ENCODE peak calls at places on chromosomes 3 and 15, in four cellular contexts. Y is kidney epithelial cell, G is fibroblast of lung, I is GM12865. W is an unnamed sample.

GRCh38 chr3:127857270-127857801 is 35.0 kb upstream of the MGLL start:
- DNase-seq in Y (no peak), G (peak), I (peak), W (no peak)

GRCh38 chr3:126412841-126413692 is 18.4 kb downstream of the CFAP100 start:
- DNase-seq in G (no peak), Y (no peak), I (no peak), W (no peak)

GRCh38 chr3:14532691-14533456 is 7.3 kb downstream of the GRIP2 start:
- DNase-seq in G (no peak), Y (no peak), I (no peak), W (no peak)

GRCh38 chr15:36432162-36432561 is 147.3 kb upstream of the CDIN1 start:
- DNase-seq in I (no peak), Y (peak), G (peak), W (no peak)

GRCh38 chr3:113264741-113265140 is 53.4 kb downstream of the BOC start:
- DNase-seq in Y (no peak), G (no peak), I (no peak), W (no peak)

GRCh38 chr15:52097176-52097575 is 15.4 kb downstream of the BCL2L10 start:
- DNase-seq in Y (no peak), G (no peak), I (no peak), W (no peak)

GRCh38 chr15:59691194-59691805 is 2.2 kb upstream of the BNIP2 start:
- DNase-seq in Y (no peak), I (peak), G (peak), W (peak)

GRCh38 chr15:73442968-73443367 is at the start of gene REC114:
- DNase-seq in I (no peak), Y (no peak), G (no peak), W (no peak)

GRCh38 chr15:78944202-78944625 is 632 bp downstream of the CTSH start:
- DNase-seq in I (peak), G (no peak), Y (no peak), W (no peak)

GRCh38 chr3:40302784-40303183 is 6.7 kb upstream of the EIF1B start:
- DNase-seq in I (no peak), G (no peak), Y (no peak), W (no peak)

GRCh38 chr3:197186887-197187588 is 111.4 kb downstream of the DLG1 start:
- DNase-seq in Y (no peak), G (peak), I (peak), W (peak)

GRCh38 chr15:71228403-71228802 is 113.1 kb downstream of the THSD4 start:
- DNase-seq in I (no peak), G (peak), Y (no peak), W (no peak)

GRCh38 chr3:8113649-8114048 is 388.0 kb upstream of the LMCD1 start:
- DNase-seq in I (no peak), G (no peak), Y (no peak), W (no peak)

GRCh38 chr3:106206165-106206564 is 337.4 kb upstream of the CBLB start:
- DNase-seq in G (peak), I (peak), Y (peak), W (peak)

GRCh38 chr3:61601831-61602230 is 40.5 kb downstream of the PTPRG start:
- DNase-seq in G (peak), Y (no peak), I (no peak), W (no peak)

GRCh38 chr3:13570391-13571194 is 21.7 kb downstream of the FBLN2 start:
- DNase-seq in G (no peak), Y (no peak), I (no peak), W (no peak)

GRCh38 chr3:196225763-196226364 is 9.5 kb downstream of the SLC51A start:
- DNase-seq in Y (no peak), G (no peak), I (no peak), W (no peak)

GRCh38 chr3:25940935-25941334 is 151.0 kb downstream of the OXSM start:
- DNase-seq in G (no peak), Y (no peak), I (no peak), W (no peak)

GRCh38 chr15:80587007-80587406 is 108.1 kb upstream of the ABHD17C start:
- DNase-seq in I (no peak), Y (no peak), G (no peak), W (no peak)
- TF ChIP-seq CTCF in I (no peak), Y (no peak), G (no peak), W (no peak)

GRCh38 chr3:136279092-136279491 is 29.0 kb downstream of the PCCB start:
- DNase-seq in Y (no peak), I (no peak), G (no peak), W (no peak)

GRCh38 chr3:136277115-136277514 is 27.0 kb downstream of the PCCB start:
- DNase-seq in I (no peak), Y (no peak), G (no peak), W (no peak)

GRCh38 chr3:136280961-136281360 is 30.8 kb downstream of the PCCB start:
- DNase-seq in Y (no peak), G (peak), I (no peak), W (no peak)

GRCh38 chr3:136277634-136278033 is 27.5 kb downstream of the PCCB start:
- DNase-seq in I (no peak), G (no peak), Y (no peak), W (no peak)

GRCh38 chr3:136276049-136276755 is 26.1 kb downstream of the PCCB start:
- DNase-seq in G (no peak), Y (no peak), I (no peak), W (no peak)
- TF ChIP-seq CTCF in G (no peak), Y (no peak), I (no peak), W (no peak)

GRCh38 chr3:139329364-139329850 is 14.4 kb upstream of the MRPS22 start:
- DNase-seq in I (peak), G (peak), Y (no peak), W (peak)
- TF ChIP-seq CTCF in I (peak), G (peak), Y (peak), W (peak)

DNA sequence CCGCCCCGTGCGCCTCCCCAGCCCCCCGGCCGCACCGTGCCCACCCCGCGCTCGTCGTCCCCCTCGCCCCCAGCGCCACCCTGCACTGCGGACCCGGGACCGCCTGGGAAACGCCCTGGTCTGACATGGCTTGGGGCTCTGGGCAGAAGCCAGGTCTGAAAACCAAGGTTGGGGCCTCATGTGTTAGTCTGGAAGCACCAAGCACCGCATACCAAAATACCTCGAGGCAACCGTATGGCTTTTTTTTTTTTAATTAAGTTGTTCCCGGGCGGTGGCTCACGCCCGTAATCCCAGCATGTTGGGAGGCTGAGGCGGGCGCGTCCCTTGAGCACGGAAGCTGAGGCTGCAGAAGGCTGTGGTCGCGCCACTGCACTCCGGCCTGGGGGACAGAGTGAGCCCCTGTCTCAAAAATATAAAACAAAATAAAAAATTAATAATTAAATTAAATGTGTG is 91.5 kb upstream of the CHD2 start:
- DNase-seq in I (no peak), G (peak), Y (no peak), W (no peak)
- TF ChIP-seq CTCF in I (no peak), G (no peak), Y (no peak), W (no peak)

GRCh38 chr15:45378149-45378912 is at the start of gene GATM:
- DNase-seq in I (peak), Y (peak), G (peak), W (peak)
- TF ChIP-seq CTCF in I (peak), Y (peak), G (peak), W (no peak)

GRCh38 chr3:180802837-180803236 is 109.6 kb upstream of the FXR1 start:
- DNase-seq in G (peak), I (peak), Y (no peak), W (no peak)
- TF ChIP-seq CTCF in G (peak), I (peak), Y (peak), W (peak)

DNA sequence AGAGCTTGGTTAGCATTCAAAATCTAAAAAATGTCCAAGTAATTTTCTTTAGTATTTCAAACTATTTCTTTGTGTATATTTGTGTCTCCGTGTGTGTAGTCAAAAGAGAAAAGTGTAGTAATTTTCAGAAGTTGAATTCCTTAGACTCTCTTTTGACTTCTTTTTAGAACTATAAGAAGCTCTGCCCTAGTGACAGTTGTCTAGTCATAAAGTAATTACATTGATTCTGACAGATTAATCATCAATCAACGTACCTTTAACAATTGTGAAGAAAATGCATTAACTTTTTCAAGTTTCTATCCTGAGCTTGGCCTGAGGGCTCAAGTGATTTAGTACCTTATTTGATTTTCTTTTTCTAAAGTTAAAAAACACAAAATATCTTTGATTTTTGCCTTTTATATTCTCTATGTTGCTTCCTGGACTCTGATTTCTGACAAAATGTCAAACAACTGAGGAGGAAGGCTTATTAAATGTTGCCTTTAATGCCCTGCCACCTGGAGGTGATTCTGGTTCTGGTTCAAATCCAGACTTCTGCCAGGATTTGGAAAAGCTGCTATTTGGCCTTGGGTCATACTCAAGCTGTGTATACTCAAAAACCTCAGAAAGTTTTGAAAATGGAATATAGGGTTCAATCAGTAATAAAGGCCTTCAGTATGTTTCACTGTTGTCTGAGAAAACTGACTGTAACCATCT is 653.6 kb downstream of the NSUN3 start:
- DNase-seq in I (no peak), Y (no peak), G (no peak), W (no peak)
- TF ChIP-seq CTCF in I (no peak), Y (peak), G (no peak), W (no peak)

GRCh38 chr15:100910119-100910518 is 9.0 kb upstream of the LRRK1 start:
- DNase-seq in I (no peak), Y (no peak), G (no peak), W (no peak)
- TF ChIP-seq CTCF in I (no peak), Y (peak), G (peak), W (no peak)

GRCh38 chr3:179376474-179376873 is 29.0 kb downstream of the MFN1 start:
- DNase-seq in Y (no peak), G (no peak), I (no peak), W (no peak)

GRCh38 chr3:179375091-179375999 is 27.8 kb downstream of the MFN1 start:
- DNase-seq in I (no peak), Y (no peak), G (no peak), W (no peak)

DNA sequence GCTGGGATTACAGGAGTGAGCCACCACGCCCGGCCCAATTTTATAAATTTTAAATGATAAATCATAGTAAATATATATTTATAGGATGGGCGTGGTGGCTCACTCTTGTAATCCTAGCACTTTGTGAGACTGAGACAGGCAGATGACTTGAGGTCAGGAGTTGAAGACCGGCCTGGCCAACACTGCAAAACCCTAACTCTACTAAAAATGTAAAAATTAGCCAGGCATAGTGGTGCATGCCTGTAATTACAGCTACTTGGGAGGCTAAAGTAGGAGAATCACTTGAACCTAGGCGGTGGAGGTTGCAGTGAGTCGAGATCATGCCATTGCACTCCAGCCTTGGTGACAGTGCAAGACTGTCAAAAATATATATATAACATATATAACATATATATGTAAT is 26.4 kb downstream of the MFN1 start:
- DNase-seq in I (no peak), Y (no peak), G (no peak), W (no peak)
- TF ChIP-seq CTCF in I (no peak), Y (no peak), G (no peak), W (no peak)

GRCh38 chr3:171563298-171563697 is 103.1 kb upstream of the TNIK start:
- DNase-seq in Y (no peak), G (no peak), I (peak), W (peak)
- TF ChIP-seq CTCF in Y (peak), G (peak), I (no peak), W (no peak)

W was measured in activated CD8-positive, alpha-beta T cell treated with anti-CD3 and anti-CD28 coated beads for 36 hours.